ENCODE peak calls at places on chromosome 11, in ten cellular contexts. One of them, this sample, is unnamed.

GRCh38 chr11:77634724-77635123 is 2.9 kb downstream of the CLNS1A start:
- DNase-seq in glutamatergic neuron: no peak
- DNase-seq in neural crest cell: no peak
- DNase-seq in SHP77 treated with DMSO at 0.1 percent for 48 hours: no peak
- DNase-seq in endothelial cell: no peak
- DNase-seq in Peyer's patch: no peak
- DNase-seq in DMS153: no peak
- DNase-seq in EL: no peak
- DNase-seq in astrocyte of the hippocampus: no peak
- DNase-seq in WTC11: no peak
- DNase-seq in this sample: no peak

GRCh38 chr11:22338465-22338810 is 257 bp downstream of the SLC17A6 start:
- DNase-seq in neural crest cell: no peak
- DNase-seq in DMS153: no peak
- DNase-seq in SHP77 treated with DMSO at 0.1 percent for 48 hours: no peak
- DNase-seq in WTC11: no peak
- DNase-seq in EL: no peak
- DNase-seq in endothelial cell: no peak
- DNase-seq in Peyer's patch: no peak
- DNase-seq in astrocyte of the hippocampus: no peak
- DNase-seq in glutamatergic neuron: no peak
- DNase-seq in this sample: no peak

GRCh38 chr11:35174666-35175065 is 35.7 kb downstream of the CD44 start:
- DNase-seq in DMS153: no peak
- DNase-seq in Peyer's patch: no peak
- DNase-seq in astrocyte of the hippocampus: peak; percentile 72
- DNase-seq in glutamatergic neuron: no peak
- DNase-seq in endothelial cell: no peak
- DNase-seq in WTC11: no peak
- DNase-seq in SHP77 treated with DMSO at 0.1 percent for 48 hours: no peak
- DNase-seq in EL: peak; percentile 74
- DNase-seq in neural crest cell: no peak
- DNase-seq in this sample: peak; percentile 13

GRCh38 chr11:111450480-111451320 is 61.5 kb downstream of the BTG4 start:
- DNase-seq in DMS153: no peak
- DNase-seq in WTC11: no peak
- DNase-seq in SHP77 treated with DMSO at 0.1 percent for 48 hours: no peak
- DNase-seq in glutamatergic neuron: no peak
- DNase-seq in neural crest cell: no peak
- DNase-seq in endothelial cell: no peak
- DNase-seq in Peyer's patch: peak; percentile 49
- DNase-seq in EL: peak; percentile 27
- DNase-seq in astrocyte of the hippocampus: no peak
- DNase-seq in this sample: no peak

GRCh38 chr11:101003468-101003867 is 126.1 kb downstream of the PGR start:
- DNase-seq in WTC11: no peak
- DNase-seq in neural crest cell: no peak
- DNase-seq in DMS153: no peak
- DNase-seq in EL: peak; percentile 3
- DNase-seq in glutamatergic neuron: no peak
- DNase-seq in endothelial cell: no peak
- DNase-seq in Peyer's patch: no peak
- DNase-seq in astrocyte of the hippocampus: no peak
- DNase-seq in SHP77 treated with DMSO at 0.1 percent for 48 hours: no peak
- DNase-seq in this sample: peak; percentile 1

GRCh38 chr11:124891390-124891861 is 6.2 kb downstream of the ROBO4 start:
- DNase-seq in glutamatergic neuron: no peak
- DNase-seq in Peyer's patch: peak; percentile 8
- DNase-seq in SHP77 treated with DMSO at 0.1 percent for 48 hours: no peak
- DNase-seq in neural crest cell: no peak
- DNase-seq in endothelial cell: peak; percentile 5
- DNase-seq in astrocyte of the hippocampus: no peak
- DNase-seq in WTC11: peak; percentile 34
- DNase-seq in DMS153: no peak
- DNase-seq in EL: no peak
- DNase-seq in this sample: no peak

GRCh38 chr11:76206327-76207081 is at the start of gene WNT11:
- DNase-seq in SHP77 treated with DMSO at 0.1 percent for 48 hours: no peak
- DNase-seq in glutamatergic neuron: peak; percentile 73
- DNase-seq in neural crest cell: peak; percentile 41
- DNase-seq in Peyer's patch: peak; percentile 38
- DNase-seq in WTC11: peak; percentile 70
- DNase-seq in DMS153: peak; percentile 21
- DNase-seq in astrocyte of the hippocampus: peak; percentile 53
- DNase-seq in endothelial cell: peak; percentile 38
- DNase-seq in EL: peak; percentile 39
- DNase-seq in this sample: no peak

GRCh38 chr11:36628141-36628540 is 30.1 kb upstream of the RAG2 start:
- DNase-seq in Peyer's patch: no peak
- DNase-seq in endothelial cell: no peak
- DNase-seq in WTC11: no peak
- DNase-seq in glutamatergic neuron: no peak
- DNase-seq in astrocyte of the hippocampus: no peak
- DNase-seq in SHP77 treated with DMSO at 0.1 percent for 48 hours: no peak
- DNase-seq in EL: no peak
- DNase-seq in neural crest cell: no peak
- DNase-seq in DMS153: no peak
- DNase-seq in this sample: no peak

GRCh38 chr11:72220696-72221363 is 3.7 kb upstream of the INPPL1 start:
- DNase-seq in Peyer's patch: peak; percentile 49
- DNase-seq in endothelial cell: no peak
- DNase-seq in DMS153: peak; percentile 8
- DNase-seq in SHP77 treated with DMSO at 0.1 percent for 48 hours: no peak
- DNase-seq in EL: no peak
- DNase-seq in neural crest cell: no peak
- DNase-seq in glutamatergic neuron: no peak
- DNase-seq in astrocyte of the hippocampus: no peak
- DNase-seq in WTC11: no peak
- DNase-seq in this sample: no peak

GRCh38 chr11:133982901-133983300 is 26.1 kb upstream of the IGSF9B start:
- DNase-seq in endothelial cell: no peak
- DNase-seq in DMS153: peak; percentile 20
- DNase-seq in astrocyte of the hippocampus: no peak
- DNase-seq in Peyer's patch: no peak
- DNase-seq in EL: no peak
- DNase-seq in SHP77 treated with DMSO at 0.1 percent for 48 hours: no peak
- DNase-seq in glutamatergic neuron: no peak
- DNase-seq in neural crest cell: no peak
- DNase-seq in WTC11: no peak
- DNase-seq in this sample: no peak

GRCh38 chr11:2804701-2805387 is 80.7 kb downstream of the CDKN1C start:
- DNase-seq in WTC11: peak; percentile 9
- DNase-seq in endothelial cell: no peak
- DNase-seq in glutamatergic neuron: peak; percentile 31
- DNase-seq in DMS153: no peak
- DNase-seq in astrocyte of the hippocampus: no peak
- DNase-seq in neural crest cell: no peak
- DNase-seq in EL: no peak
- DNase-seq in Peyer's patch: peak; percentile 2
- DNase-seq in SHP77 treated with DMSO at 0.1 percent for 48 hours: no peak
- DNase-seq in this sample: no peak

GRCh38 chr11:21820176-21820575 is 372.7 kb upstream of the ANO5 start:
- DNase-seq in endothelial cell: no peak
- DNase-seq in WTC11: no peak
- DNase-seq in Peyer's patch: no peak
- DNase-seq in DMS153: no peak
- DNase-seq in glutamatergic neuron: no peak
- DNase-seq in astrocyte of the hippocampus: no peak
- DNase-seq in neural crest cell: no peak
- DNase-seq in SHP77 treated with DMSO at 0.1 percent for 48 hours: no peak
- DNase-seq in EL: no peak
- DNase-seq in this sample: no peak

GRCh38 chr11:13184295-13184794 is 93.2 kb upstream of the BMAL1 start:
- DNase-seq in DMS153: no peak
- DNase-seq in glutamatergic neuron: no peak
- DNase-seq in neural crest cell: no peak
- DNase-seq in SHP77 treated with DMSO at 0.1 percent for 48 hours: no peak
- DNase-seq in EL: no peak
- DNase-seq in astrocyte of the hippocampus: no peak
- DNase-seq in Peyer's patch: no peak
- DNase-seq in WTC11: no peak
- DNase-seq in endothelial cell: no peak
- DNase-seq in this sample: no peak

GRCh38 chr11:86676533-86677154 is 4.2 kb upstream of the ME3 start:
- DNase-seq in SHP77 treated with DMSO at 0.1 percent for 48 hours: no peak
- DNase-seq in EL: peak; percentile 29
- DNase-seq in WTC11: peak; percentile 71
- DNase-seq in glutamatergic neuron: no peak
- DNase-seq in endothelial cell: peak; percentile 4
- DNase-seq in neural crest cell: no peak
- DNase-seq in astrocyte of the hippocampus: peak; percentile 24
- DNase-seq in DMS153: peak; percentile 81
- DNase-seq in Peyer's patch: no peak
- DNase-seq in this sample: no peak